ENCODE peak calls at places on chromosomes 11 and 22, in seven cellular contexts. E, R, H, L, C, S and O are unnamed samples.
A peak's percentile ranks its signal among the peaks of the same experiment; 100 is the strongest.

GRCh38 chr22:24290459-24290858 is 19.8 kb downstream of the SPECC1L start:
- DNase-seq in E (no peak), R (no peak), H (no peak), L (no peak), C (no peak), S (no peak), O (no peak)

GRCh38 chr11:116101737-116102275 is 597.6 kb upstream of the CADM1 start:
- DNase-seq in E (no peak), R (no peak), H (no peak), L (no peak), C (no peak), S (no peak), O (no peak)

GRCh38 chr11:130499828-130500227 is 51.4 kb downstream of the ADAMTS15 start:
- DNase-seq in E (no peak), R (no peak), H (no peak), L (no peak), C (no peak), S (no peak), O (no peak)

GRCh38 chr22:50169181-50169759 is 1.3 kb upstream of the PANX2 start:
- DNase-seq in E (no peak), R (no peak), H (no peak), L (no peak), C (no peak), S (no peak), O (no peak)

GRCh38 chr11:132035228-132035627 is 664.8 kb downstream of the NTM start:
- DNase-seq in E (no peak), R (no peak), H (no peak), L (no peak), C (no peak), S (no peak), O (no peak)

GRCh38 chr22:46618667-46619066 is 1.5 kb upstream of the GRAMD4 start:
- DNase-seq in E (no peak), R (no peak), H (no peak), L (no peak), C (no peak), S (no peak), O (no peak)

GRCh38 chr11:2767071-2767470 is 67.3 kb upstream of the KCNQ1OT1 start:
- DNase-seq in E (no peak), R (no peak), H (no peak), L (no peak), C (no peak), S (no peak), O (no peak)

GRCh38 chr11:2813968-2814367 is 71.6 kb downstream of the CDKN1C start:
- DNase-seq in E (no peak), R (no peak), H (no peak), L (no peak), C (no peak), S (no peak), O (no peak)

GRCh38 chr11:94762208-94762607 is 5.9 kb upstream of the AMOTL1 start:
- DNase-seq in E (no peak), R (peak; percentile 47), H (no peak), L (no peak), C (no peak), S (no peak), O (no peak)

GRCh38 chr22:29308791-29309262 is 2.4 kb downstream of the GAS2L1 start:
- DNase-seq in E (peak; percentile 50), R (peak; percentile 49), H (no peak), L (no peak), C (no peak), S (no peak), O (no peak)

GRCh38 chr11:36149538-36150242 is 139.5 kb downstream of the COMMD9 start:
- DNase-seq in E (peak; percentile 84), R (peak; percentile 99), H (peak; percentile 74), L (peak; percentile 96), C (no peak), S (peak; percentile 99), O (peak; percentile 98)

GRCh38 chr11:77799338-77799737 is 21.2 kb downstream of the RSF1 start:
- DNase-seq in E (no peak), R (no peak), H (no peak), L (no peak), C (no peak), S (no peak), O (no peak)

GRCh38 chr11:3865388-3866193 is 10.1 kb downstream of the STIM1 start:
- DNase-seq in E (no peak), R (peak; percentile 85), H (no peak), L (no peak), C (no peak), S (no peak), O (peak; percentile 67)

GRCh38 chr11:1225386-1226225 is 2.7 kb downstream of the MUC5B start:
- DNase-seq in E (peak; percentile 4), R (no peak), H (peak; percentile 18), L (no peak), C (no peak), S (no peak), O (no peak)

GRCh38 chr11:28132541-28132940 is 24.4 kb downstream of the METTL15 start:
- DNase-seq in E (no peak), R (no peak), H (no peak), L (no peak), C (no peak), S (no peak), O (no peak)

GRCh38 chr11:13349046-13349445 is 71.5 kb downstream of the BMAL1 start:
- DNase-seq in E (no peak), R (no peak), H (no peak), L (no peak), C (no peak), S (no peak), O (no peak)

GRCh38 chr11:64357904-64358535 is 942 bp upstream of the RPS6KA4 start:
- DNase-seq in E (no peak), R (no peak), H (no peak), L (no peak), C (no peak), S (no peak), O (no peak)

GRCh38 chr11:120532511-120533196 is 21.1 kb downstream of the GRIK4 start:
- DNase-seq in E (peak; percentile 70), R (no peak), H (no peak), L (no peak), C (no peak), S (no peak), O (no peak)

GRCh38 chr11:124761301-124762021 is 629 bp downstream of the ESAM start:
- DNase-seq in E (no peak), R (peak; percentile 51), H (no peak), L (no peak), C (no peak), S (no peak), O (no peak)

GRCh38 chr11:63858628-63859550 is 20.0 kb downstream of the MARK2 start:
- DNase-seq in E (peak; percentile 40), R (peak; percentile 80), H (no peak), L (no peak), C (no peak), S (no peak), O (peak; percentile 30)